ENCODE peak calls at places on chromosomes 13 and 19, in four cellular contexts. L, F, R and T are unnamed samples.

GRCh38 chr13:49410006-49410405 is 33.9 kb downstream of the CAB39L start:
- DNase-seq in R (no peak), L (no peak), F (no peak), T (no peak)

GRCh38 chr13:70967564-70967963 is 859.3 kb upstream of the KLHL1 start:
- DNase-seq in F (no peak), L (no peak), R (no peak), T (no peak)

GRCh38 chr19:18348171-18348570 is 7.8 kb downstream of the PGPEP1 start:
- DNase-seq in L (no peak), F (no peak), R (no peak), T (no peak)

GRCh38 chr13:71626396-71626795 is 240.6 kb downstream of the DACH1 start:
- DNase-seq in L (no peak), R (no peak), F (no peak), T (no peak)

GRCh38 chr13:104740616-104741222 is 1674.5 kb upstream of the SLC10A2 start:
- DNase-seq in R (no peak), F (no peak), L (no peak), T (no peak)

GRCh38 chr19:7926021-7926726 is at the start of gene CTXN1:
- DNase-seq in L (peak; percentile 76), F (no peak), R (peak; percentile 32), T (peak; percentile 42)

GRCh38 chr19:43783636-43784035 is 2.9 kb upstream of the KCNN4 start:
- DNase-seq in L (no peak), F (no peak), R (no peak), T (no peak)

GRCh38 chr19:11261902-11262839 is at the start of gene DOCK6:
- DNase-seq in R (no peak), L (no peak), F (no peak), T (no peak)

GRCh38 chr19:39307233-39307821 is 11.1 kb downstream of the IFNL1 start:
- DNase-seq in F (peak; percentile 11), L (no peak), R (no peak), T (peak; percentile 68)

GRCh38 chr13:112061367-112062046 is 5.4 kb upstream of the SOX1 start:
- DNase-seq in F (peak; percentile 55), L (no peak), R (no peak), T (peak; percentile 41)

GRCh38 chr19:33246729-33247440 is 21.2 kb upstream of the SLC7A10 start:
- DNase-seq in F (no peak), R (no peak), L (peak; percentile 85), T (no peak)

GRCh38 chr13:79393564-79394249 is 12.3 kb downstream of the RBM26 start:
- DNase-seq in F (no peak), R (peak; percentile 36), L (no peak), T (peak; percentile 68)

GRCh38 chr19:34274827-34275625 is 20.7 kb downstream of the GARRE1 start:
- DNase-seq in R (no peak), F (no peak), L (no peak), T (no peak)